ENCODE peak calls at places on chromosome 17, in eight cellular contexts. Q, E, U, W, X, V, O and P are unnamed samples.

GRCh38 chr17:42038221-42038973 is 12.0 kb downstream of the C17orf113 start:
- DNase-seq in Q (no peak), E (no peak), U (no peak), W (no peak), X (no peak), V (no peak), O (no peak), P (no peak)

GRCh38 chr17:82077617-82078358 is 12.2 kb upstream of the DUS1L start:
- DNase-seq in Q (no peak), E (no peak), U (no peak), W (no peak), X (no peak), V (peak), O (no peak), P (no peak)

GRCh38 chr17:13114601-13115024 is 96.8 kb upstream of the ELAC2 start:
- DNase-seq in Q (peak), E (no peak), U (no peak), W (no peak), X (no peak), V (peak), O (peak), P (peak)

GRCh38 chr17:30336369-30337171 is 2.7 kb upstream of the TMIGD1 start:
- DNase-seq in Q (peak), E (no peak), U (peak), W (peak), X (peak), V (no peak), O (peak), P (peak)

GRCh38 chr17:56793947-56794346 is 39.8 kb downstream of the C17orf67 start:
- DNase-seq in Q (no peak), E (no peak), U (no peak), W (no peak), X (no peak), V (no peak), O (no peak), P (no peak)

GRCh38 chr17:68884888-68885287 is 70.3 kb downstream of the ABCA8 start:
- DNase-seq in Q (no peak), E (no peak), U (no peak), W (no peak), X (no peak), V (no peak), O (no peak), P (no peak)

GRCh38 chr17:34598161-34598776 is 18.9 kb downstream of the TMEM132E start:
- DNase-seq in Q (no peak), E (no peak), U (no peak), W (no peak), X (no peak), V (no peak), O (peak), P (no peak)

GRCh38 chr17:63405741-63406261 is 40.3 kb downstream of the CYB561 start:
- DNase-seq in Q (peak), E (no peak), U (no peak), W (no peak), X (peak), V (no peak), O (peak), P (peak)

GRCh38 chr17:17448076-17448475 is 28.7 kb upstream of the MED9 start:
- DNase-seq in Q (no peak), E (no peak), U (no peak), W (no peak), X (no peak), V (no peak), O (no peak), P (no peak)

GRCh38 chr17:48153711-48154642 is 46.4 kb downstream of the SNX11 start:
- DNase-seq in Q (peak), E (no peak), U (no peak), W (no peak), X (peak), V (no peak), O (peak), P (peak)

GRCh38 chr17:68497885-68498319 is 14.3 kb upstream of the PRKAR1A start:
- DNase-seq in Q (no peak), E (no peak), U (no peak), W (no peak), X (peak), V (no peak), O (no peak), P (no peak)

GRCh38 chr17:76927982-76928381 is 59.8 kb downstream of the MGAT5B start:
- DNase-seq in Q (no peak), E (no peak), U (no peak), W (no peak), X (no peak), V (no peak), O (no peak), P (no peak)

GRCh38 chr17:29927546-29927945 is 2.5 kb downstream of the SSH2 start:
- DNase-seq in Q (no peak), E (no peak), U (no peak), W (no peak), X (no peak), V (no peak), O (no peak), P (no peak)

GRCh38 chr17:62870581-62870964 is 62.5 kb upstream of the MARCHF10 start:
- DNase-seq in Q (no peak), E (no peak), U (no peak), W (no peak), X (no peak), V (no peak), O (no peak), P (no peak)